ENCODE peak calls at places on chromosomes 13 and 19, in four cellular contexts. J is breast epithelium; B is H7; S is CD8-positive, alpha-beta T cell. A is an unnamed sample.

GRCh38 chr13:35136585-35136984 is 194.5 kb downstream of the NBEA start:
- DNase-seq in S (no peak), J (no peak), B (no peak), A (no peak)

GRCh38 chr19:14073232-14073924 is 792 bp downstream of the MISP3 start:
- DNase-seq in J (peak; percentile 68), B (peak; percentile 90), S (peak; percentile 69), A (peak; percentile 84)

GRCh38 chr13:51928231-51928630 is 66.5 kb downstream of the CCDC70 start:
- DNase-seq in S (no peak), B (no peak), J (no peak), A (no peak)

GRCh38 chr13:38002596-38002995 is 133.0 kb upstream of the TRPC4 start:
- DNase-seq in S (no peak), J (no peak), B (no peak), A (no peak)

GRCh38 chr19:1592755-1593628 is at the start of gene MBD3:
- DNase-seq in J (peak; percentile 93), B (peak; percentile 100), S (peak; percentile 83), A (peak; percentile 97)

GRCh38 chr13:38376551-38376950 is 26.9 kb downstream of the UFM1 start:
- DNase-seq in B (no peak), S (no peak), J (no peak), A (no peak)

GRCh38 chr13:24357756-24358155 is 48.4 kb downstream of the C1QTNF9 start:
- DNase-seq in J (no peak), B (no peak), S (no peak), A (no peak)

GRCh38 chr13:83853771-83854170 is 28.5 kb downstream of the SLITRK1 start:
- DNase-seq in S (no peak), B (no peak), J (no peak), A (no peak)

GRCh38 chr13:94112227-94112626 is 367.3 kb downstream of the DCT start:
- DNase-seq in J (no peak), S (no peak), B (no peak), A (no peak)